ENCODE peak calls at places on chromosomes 16 and 17, in four cellular contexts. One of them, this sample, is unnamed. For H3K4me1 and H3K27me3, the result is how much of the 10 kb centered on the place peaks cover.

GRCh38 chr17:50779747-50780363 is 12.5 kb upstream of the ANKRD40CL start:
- DNase-seq in HepG2: no peak
- DNase-seq in ascending aorta: no peak
- DNase-seq in CD8-positive, alpha-beta T cell: peak
- DNase-seq in this sample: peak

GRCh38 chr17:3964203-3965122 is at the start of gene ATP2A3:
- DNase-seq in HepG2: no peak
- DNase-seq in ascending aorta: no peak
- DNase-seq in CD8-positive, alpha-beta T cell: peak
- DNase-seq in this sample: peak

GRCh38 chr17:70271672-70272071 is 102.3 kb downstream of the KCNJ2 start:
- DNase-seq in HepG2: no peak
- DNase-seq in ascending aorta: no peak
- DNase-seq in CD8-positive, alpha-beta T cell: no peak
- DNase-seq in this sample: no peak

GRCh38 chr16:78842950-78843349 is 743.5 kb downstream of the WWOX start:
- DNase-seq in HepG2: no peak
- DNase-seq in ascending aorta: no peak
- DNase-seq in CD8-positive, alpha-beta T cell: no peak
- DNase-seq in this sample: no peak

GRCh38 chr17:31724026-31724425 is 135.0 kb downstream of the COPRS start:
- DNase-seq in HepG2: no peak
- DNase-seq in ascending aorta: no peak
- DNase-seq in CD8-positive, alpha-beta T cell: no peak
- DNase-seq in this sample: no peak

GRCh38 chr17:58219789-58220183 is 731 bp upstream of the MKS1 start:
- DNase-seq in HepG2: peak
- DNase-seq in ascending aorta: no peak
- DNase-seq in CD8-positive, alpha-beta T cell: no peak
- DNase-seq in this sample: no peak

GRCh38 chr17:77564278-77564920 is 394.1 kb upstream of the TNRC6C start:
- DNase-seq in HepG2: no peak
- DNase-seq in ascending aorta: no peak
- DNase-seq in CD8-positive, alpha-beta T cell: no peak
- DNase-seq in this sample: no peak

GRCh38 chr17:56173958-56174357 is 20.7 kb downstream of the ANKFN1 start:
- DNase-seq in HepG2: no peak
- DNase-seq in ascending aorta: no peak
- DNase-seq in CD8-positive, alpha-beta T cell: no peak
- DNase-seq in this sample: no peak

GRCh38 chr16:87178977-87179376 is 138.2 kb downstream of the C16orf95 start:
- DNase-seq in HepG2: no peak
- DNase-seq in ascending aorta: no peak
- DNase-seq in CD8-positive, alpha-beta T cell: no peak
- DNase-seq in this sample: no peak

GRCh38 chr17:41687828-41688640 is 651 bp upstream of the EIF1 start:
- DNase-seq in HepG2: peak
- DNase-seq in ascending aorta: no peak
- DNase-seq in CD8-positive, alpha-beta T cell: peak
- DNase-seq in this sample: peak

GRCh38 chr16:30724641-30725464 is 23.4 kb upstream of the PHKG2 start:
- DNase-seq in HepG2: no peak
- DNase-seq in ascending aorta: no peak
- DNase-seq in CD8-positive, alpha-beta T cell: no peak
- DNase-seq in this sample: no peak

GRCh38 chr16:84117482-84117843 is 721 bp upstream of the MBTPS1 start:
- DNase-seq in HepG2: no peak
- DNase-seq in ascending aorta: no peak
- DNase-seq in CD8-positive, alpha-beta T cell: peak
- DNase-seq in this sample: peak

GRCh38 chr17:48375356-48375755 is 54.7 kb downstream of the SKAP1 start:
- DNase-seq in HepG2: no peak
- DNase-seq in ascending aorta: no peak
- DNase-seq in CD8-positive, alpha-beta T cell: no peak
- DNase-seq in this sample: no peak

GRCh38 chr16:23171234-23171948 is 11.2 kb upstream of the SCNN1G start:
- DNase-seq in HepG2: no peak
- DNase-seq in ascending aorta: no peak
- DNase-seq in CD8-positive, alpha-beta T cell: no peak
- DNase-seq in this sample: no peak

GRCh38 chr17:56798916-56799315 is 34.8 kb downstream of the C17orf67 start:
- DNase-seq in HepG2: no peak
- DNase-seq in ascending aorta: no peak
- DNase-seq in CD8-positive, alpha-beta T cell: no peak
- DNase-seq in this sample: no peak

GRCh38 chr17:75827291-75828050 is 16.7 kb downstream of the UNC13D start:
- DNase-seq in HepG2: peak
- DNase-seq in ascending aorta: no peak
- DNase-seq in CD8-positive, alpha-beta T cell: peak
- DNase-seq in this sample: peak

GRCh38 chr17:1598399-1599095 is 30.1 kb downstream of the SLC43A2 start:
- DNase-seq in HepG2: no peak
- DNase-seq in ascending aorta: no peak
- DNase-seq in CD8-positive, alpha-beta T cell: no peak
- DNase-seq in this sample: no peak

GRCh38 chr16:3092501-3092991 is 6.5 kb downstream of the ZSCAN10 start:
- DNase-seq in HepG2: no peak
- DNase-seq in ascending aorta: no peak
- DNase-seq in CD8-positive, alpha-beta T cell: no peak
- DNase-seq in this sample: no peak

GRCh38 chr17:73256220-73256619 is 5.5 kb downstream of the CPSF4L start:
- DNase-seq in HepG2: no peak
- DNase-seq in ascending aorta: no peak
- DNase-seq in CD8-positive, alpha-beta T cell: no peak
- DNase-seq in this sample: no peak

GRCh38 chr17:32998111-32998892 is 6.7 kb downstream of the SPACA3 start:
- DNase-seq in HepG2: peak
- DNase-seq in ascending aorta: no peak
- DNase-seq in CD8-positive, alpha-beta T cell: peak
- DNase-seq in this sample: peak

GRCh38 chr17:419073-419735 is 66.6 kb upstream of the RPH3AL start:
- DNase-seq in HepG2: peak
- DNase-seq in ascending aorta: no peak
- DNase-seq in CD8-positive, alpha-beta T cell: peak
- DNase-seq in this sample: peak

GRCh38 chr16:70789231-70789926 is 11.6 kb downstream of the VAC14 start:
- DNase-seq in HepG2: no peak
- DNase-seq in ascending aorta: no peak
- DNase-seq in CD8-positive, alpha-beta T cell: no peak
- DNase-seq in this sample: no peak

GRCh38 chr16:15523939-15524338 is 89.6 kb downstream of the BMERB1 start:
- DNase-seq in HepG2: no peak
- DNase-seq in ascending aorta: no peak
- DNase-seq in CD8-positive, alpha-beta T cell: no peak
- DNase-seq in this sample: no peak

GRCh38 chr17:46159686-46160085 is 33.5 kb downstream of the KANSL1 start:
- DNase-seq in HepG2: no peak
- DNase-seq in ascending aorta: no peak
- DNase-seq in CD8-positive, alpha-beta T cell: no peak
- DNase-seq in this sample: no peak

GRCh38 chr16:4693956-4694663 is 748 bp downstream of the NUDT16L1 start:
- DNase-seq in HepG2: no peak
- DNase-seq in ascending aorta: no peak
- DNase-seq in CD8-positive, alpha-beta T cell: peak
- DNase-seq in this sample: peak

GRCh38 chr17:38749222-38750043 is 1.3 kb upstream of the PCGF2 start:
- DNase-seq in HepG2: peak
- DNase-seq in ascending aorta: no peak
- DNase-seq in CD8-positive, alpha-beta T cell: no peak
- DNase-seq in this sample: peak

GRCh38 chr17:15469260-15469659 is 1.8 kb upstream of the CDRT4 start:
- DNase-seq in HepG2: no peak
- DNase-seq in ascending aorta: no peak
- DNase-seq in CD8-positive, alpha-beta T cell: no peak
- DNase-seq in this sample: no peak

GRCh38 chr17:81460856-81461460 is 51.6 kb downstream of the ACTG1 start:
- DNase-seq in HepG2: no peak
- DNase-seq in ascending aorta: no peak
- DNase-seq in CD8-positive, alpha-beta T cell: no peak
- DNase-seq in this sample: no peak

GRCh38 chr17:16932611-16933010 is 39.3 kb downstream of the TNFRSF13B start:
- DNase-seq in HepG2: no peak
- DNase-seq in ascending aorta: no peak
- DNase-seq in CD8-positive, alpha-beta T cell: no peak
- DNase-seq in this sample: no peak

GRCh38 chr17:81329279-81329926 is 34.3 kb upstream of the SLC38A10 start:
- DNase-seq in HepG2: peak
- DNase-seq in ascending aorta: peak
- DNase-seq in CD8-positive, alpha-beta T cell: no peak
- DNase-seq in this sample: peak

GRCh38 chr17:78839762-78840529 is 668 bp downstream of the USP36 start:
- DNase-seq in HepG2: peak
- DNase-seq in ascending aorta: no peak
- DNase-seq in CD8-positive, alpha-beta T cell: peak
- DNase-seq in this sample: peak

GRCh38 chr16:72202014-72202413 is 30.1 kb upstream of the PMFBP1 start:
- DNase-seq in HepG2: no peak
- DNase-seq in ascending aorta: no peak
- DNase-seq in CD8-positive, alpha-beta T cell: no peak
- DNase-seq in this sample: no peak

GRCh38 chr16:24685539-24686432 is 43.7 kb upstream of the TNRC6A start:
- DNase-seq in HepG2: peak
- DNase-seq in ascending aorta: peak
- DNase-seq in CD8-positive, alpha-beta T cell: no peak
- DNase-seq in this sample: no peak

GRCh38 chr16:3484328-3485096 is 10.8 kb downstream of the C16orf90 start:
- DNase-seq in HepG2: no peak
- DNase-seq in ascending aorta: no peak
- DNase-seq in CD8-positive, alpha-beta T cell: no peak
- DNase-seq in this sample: no peak

GRCh38 chr17:2386400-2387085 is 14.3 kb downstream of the MNT start:
- DNase-seq in HepG2: no peak
- DNase-seq in ascending aorta: no peak
- DNase-seq in CD8-positive, alpha-beta T cell: no peak
- DNase-seq in this sample: peak

GRCh38 chr16:57134982-57135381 is 42.6 kb downstream of the CPNE2 start:
- DNase-seq in HepG2: no peak
- DNase-seq in ascending aorta: no peak
- DNase-seq in CD8-positive, alpha-beta T cell: peak
- DNase-seq in this sample: peak

GRCh38 chr16:72400257-72401078 is 228.5 kb upstream of the PMFBP1 start:
- DNase-seq in HepG2: peak
- DNase-seq in ascending aorta: no peak
- DNase-seq in CD8-positive, alpha-beta T cell: peak
- DNase-seq in this sample: peak

GRCh38 chr17:30565073-30565935 is 88.1 kb downstream of the GOSR1 start:
- DNase-seq in HepG2: no peak
- DNase-seq in ascending aorta: no peak
- DNase-seq in CD8-positive, alpha-beta T cell: no peak
- DNase-seq in this sample: no peak

GRCh38 chr17:30225112-30225511 is 10.4 kb downstream of the SLC6A4 start:
- DNase-seq in HepG2: peak
- DNase-seq in ascending aorta: no peak
- DNase-seq in CD8-positive, alpha-beta T cell: no peak
- DNase-seq in this sample: no peak

GRCh38 chr17:66775262-66775661 is 59.7 kb upstream of the CACNG5 start:
- DNase-seq in HepG2: no peak
- DNase-seq in ascending aorta: no peak
- DNase-seq in CD8-positive, alpha-beta T cell: no peak
- DNase-seq in this sample: no peak

GRCh38 chr17:66776999-66777688 is 57.8 kb upstream of the CACNG5 start:
- DNase-seq in HepG2: peak
- DNase-seq in ascending aorta: no peak
- DNase-seq in CD8-positive, alpha-beta T cell: no peak
- DNase-seq in this sample: no peak

GRCh38 chr17:66775881-66776400 is 59.0 kb upstream of the CACNG5 start:
- DNase-seq in HepG2: no peak
- DNase-seq in ascending aorta: no peak
- DNase-seq in CD8-positive, alpha-beta T cell: no peak
- DNase-seq in this sample: no peak

GRCh38 chr17:66767164-66767933 is 67.6 kb upstream of the CACNG5 start:
- DNase-seq in HepG2: no peak
- DNase-seq in ascending aorta: no peak
- DNase-seq in CD8-positive, alpha-beta T cell: no peak
- DNase-seq in this sample: no peak

DNA sequence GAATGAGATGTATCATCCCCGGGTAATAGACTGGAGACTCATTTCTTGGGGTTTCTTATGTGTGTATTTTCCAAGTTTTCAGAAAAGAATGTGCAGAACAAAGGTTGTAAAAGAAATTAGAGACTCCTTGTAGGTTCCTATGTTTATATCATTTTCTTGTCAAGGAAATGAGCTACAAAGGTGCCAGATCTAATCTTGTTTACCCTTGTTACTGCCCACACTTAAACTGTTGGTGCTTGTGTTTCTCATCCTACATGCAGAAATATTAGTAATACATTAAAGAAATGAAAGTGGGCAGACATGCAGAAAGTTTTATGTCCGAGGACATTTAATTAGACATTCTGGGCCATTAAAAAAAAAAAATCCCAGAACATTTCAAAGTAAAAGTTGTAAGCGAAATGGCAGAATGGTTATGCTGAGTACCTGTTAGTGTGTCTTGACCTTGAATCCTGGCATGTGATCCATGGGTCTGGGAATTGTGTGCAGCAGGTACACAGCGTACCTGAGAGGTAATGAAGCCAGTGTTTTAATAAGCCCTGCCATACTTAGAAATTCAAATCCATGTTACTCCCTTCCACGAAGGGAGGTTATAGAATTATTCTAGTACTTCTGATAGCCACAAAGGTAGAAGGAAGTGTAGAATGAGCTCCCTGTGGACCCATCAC is 62.6 kb upstream of the CACNG5 start:
- DNase-seq in HepG2: no peak
- DNase-seq in ascending aorta: no peak
- DNase-seq in CD8-positive, alpha-beta T cell: no peak
- DNase-seq in this sample: no peak
- H3K4me1 ChIP-seq in HepG2: under half
- H3K4me1 ChIP-seq in ascending aorta: under half
- H3K4me1 ChIP-seq in CD8-positive, alpha-beta T cell: under half
- H3K4me1 ChIP-seq in this sample: under half

GRCh38 chr16:85812031-85812807 is 12.7 kb downstream of the COX4I1 start:
- DNase-seq in HepG2: no peak
- DNase-seq in ascending aorta: no peak
- DNase-seq in CD8-positive, alpha-beta T cell: no peak
- DNase-seq in this sample: no peak
- H3K27me3 ChIP-seq in HepG2: under half
- H3K27me3 ChIP-seq in ascending aorta: under half
- H3K27me3 ChIP-seq in CD8-positive, alpha-beta T cell: under half
- H3K27me3 ChIP-seq in this sample: under half

DNA sequence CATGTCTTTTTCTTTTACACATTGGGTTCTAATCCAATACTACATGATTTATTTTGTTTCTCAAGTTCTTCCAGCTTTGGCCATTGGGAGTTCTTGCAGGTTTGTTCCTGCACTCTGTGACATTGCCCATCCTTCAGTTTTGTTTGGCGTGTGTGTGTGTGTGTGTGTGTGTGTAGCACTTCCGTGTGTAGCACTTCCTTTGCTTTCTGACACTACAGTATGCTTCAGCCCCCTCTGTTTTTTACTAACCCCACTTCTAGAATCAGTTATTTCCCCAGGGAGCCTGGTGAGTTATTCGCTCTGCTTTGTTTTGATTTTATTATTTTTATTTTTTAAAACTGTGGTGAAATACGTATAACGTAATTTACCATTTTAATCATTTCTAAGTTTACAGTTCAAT is 75.6 kb upstream of the LGALS9 start:
- DNase-seq in HepG2: no peak
- DNase-seq in ascending aorta: no peak
- DNase-seq in CD8-positive, alpha-beta T cell: no peak
- DNase-seq in this sample: no peak
- H3K4me1 ChIP-seq in HepG2: half or more
- H3K4me1 ChIP-seq in ascending aorta: under half
- H3K4me1 ChIP-seq in CD8-positive, alpha-beta T cell: under half
- H3K4me1 ChIP-seq in this sample: under half

GRCh38 chr16:89045881-89046280 is 47.8 kb upstream of the ACSF3 start:
- DNase-seq in HepG2: no peak
- DNase-seq in ascending aorta: no peak
- DNase-seq in CD8-positive, alpha-beta T cell: no peak
- DNase-seq in this sample: no peak
- H3K27me3 ChIP-seq in HepG2: half or more
- H3K27me3 ChIP-seq in ascending aorta: under half
- H3K27me3 ChIP-seq in CD8-positive, alpha-beta T cell: under half
- H3K27me3 ChIP-seq in this sample: under half